ENCODE peak calls at places on chromosomes 7 and 10, in four cellular contexts. One of them, this sample, is unnamed.
A peak's percentile ranks its signal among the peaks of the same experiment; 100 is the strongest.

GRCh38 chr7:98130959-98131358 is 24.3 kb downstream of the LMTK2 start:
- DNase-seq in fibroblast of mammary gland: no peak
- DNase-seq in body of pancreas: no peak
- DNase-seq in fibroblast of the aortic adventitia: peak; percentile 29
- DNase-seq in this sample: peak; percentile 39

GRCh38 chr7:87223666-87224065 is 4.1 kb upstream of the TMEM243 start:
- DNase-seq in fibroblast of mammary gland: peak; percentile 39
- DNase-seq in body of pancreas: no peak
- DNase-seq in fibroblast of the aortic adventitia: no peak
- DNase-seq in this sample: no peak

GRCh38 chr7:134184767-134185166 is 57.6 kb downstream of the LRGUK start:
- DNase-seq in fibroblast of mammary gland: peak; percentile 34
- DNase-seq in body of pancreas: peak; percentile 7
- DNase-seq in fibroblast of the aortic adventitia: no peak
- DNase-seq in this sample: peak; percentile 3

GRCh38 chr10:132363376-132363775 is 31.4 kb downstream of the LRRC27 start:
- DNase-seq in fibroblast of mammary gland: no peak
- DNase-seq in body of pancreas: no peak
- DNase-seq in fibroblast of the aortic adventitia: no peak
- DNase-seq in this sample: no peak

GRCh38 chr10:24444337-24444736 is 235.4 kb downstream of the KIAA1217 start:
- DNase-seq in fibroblast of mammary gland: peak; percentile 97
- DNase-seq in body of pancreas: no peak
- DNase-seq in fibroblast of the aortic adventitia: no peak
- DNase-seq in this sample: peak; percentile 74

GRCh38 chr7:132742152-132742551 is 165.9 kb upstream of the PLXNA4 start:
- DNase-seq in fibroblast of mammary gland: peak; percentile 98
- DNase-seq in body of pancreas: peak; percentile 43
- DNase-seq in fibroblast of the aortic adventitia: peak; percentile 100
- DNase-seq in this sample: peak; percentile 30

GRCh38 chr10:697097-697875 is 7.8 kb upstream of the DIP2C start:
- DNase-seq in fibroblast of mammary gland: no peak
- DNase-seq in body of pancreas: no peak
- DNase-seq in fibroblast of the aortic adventitia: no peak
- DNase-seq in this sample: no peak

GRCh38 chr7:82559203-82559805 is 115.7 kb upstream of the CACNA2D1 start:
- DNase-seq in fibroblast of mammary gland: no peak
- DNase-seq in body of pancreas: peak; percentile 46
- DNase-seq in fibroblast of the aortic adventitia: no peak
- DNase-seq in this sample: no peak

GRCh38 chr10:69552268-69552667 is 21.0 kb downstream of the NEUROG3 start:
- DNase-seq in fibroblast of mammary gland: no peak
- DNase-seq in body of pancreas: peak; percentile 17
- DNase-seq in fibroblast of the aortic adventitia: no peak
- DNase-seq in this sample: no peak

GRCh38 chr10:130425881-130426435 is 289.8 kb downstream of the GLRX3 start:
- DNase-seq in fibroblast of mammary gland: no peak
- DNase-seq in body of pancreas: no peak
- DNase-seq in fibroblast of the aortic adventitia: no peak
- DNase-seq in this sample: no peak

GRCh38 chr10:110175406-110175805 is 32.0 kb upstream of the MXI1 start:
- DNase-seq in fibroblast of mammary gland: peak; percentile 11
- DNase-seq in body of pancreas: peak; percentile 13
- DNase-seq in fibroblast of the aortic adventitia: peak; percentile 58
- DNase-seq in this sample: no peak

GRCh38 chr10:3339531-3339950 is 167.0 kb upstream of the PITRM1 start:
- DNase-seq in fibroblast of mammary gland: peak; percentile 27
- DNase-seq in body of pancreas: no peak
- DNase-seq in fibroblast of the aortic adventitia: no peak
- DNase-seq in this sample: peak; percentile 28

GRCh38 chr10:29874604-29875269 is 184.6 kb downstream of the JCAD start:
- DNase-seq in fibroblast of mammary gland: no peak
- DNase-seq in body of pancreas: no peak
- DNase-seq in fibroblast of the aortic adventitia: peak; percentile 82
- DNase-seq in this sample: no peak

GRCh38 chr7:47896809-47897423 is 51.4 kb downstream of the PKD1L1 start:
- DNase-seq in fibroblast of mammary gland: no peak
- DNase-seq in body of pancreas: no peak
- DNase-seq in fibroblast of the aortic adventitia: no peak
- DNase-seq in this sample: no peak

GRCh38 chr7:30473393-30473775 is 5.2 kb downstream of the NOD1 start:
- DNase-seq in fibroblast of mammary gland: no peak
- DNase-seq in body of pancreas: no peak
- DNase-seq in fibroblast of the aortic adventitia: no peak
- DNase-seq in this sample: peak; percentile 36

GRCh38 chr7:75630549-75630948 is 108.2 kb downstream of the HIP1 start:
- DNase-seq in fibroblast of mammary gland: no peak
- DNase-seq in body of pancreas: no peak
- DNase-seq in fibroblast of the aortic adventitia: no peak
- DNase-seq in this sample: no peak

GRCh38 chr7:54960517-54960916 is 58.3 kb upstream of the EGFR start:
- DNase-seq in fibroblast of mammary gland: peak; percentile 74
- DNase-seq in body of pancreas: no peak
- DNase-seq in fibroblast of the aortic adventitia: peak; percentile 44
- DNase-seq in this sample: no peak

GRCh38 chr7:31705377-31705776 is 18.4 kb downstream of the PPP1R17 start:
- DNase-seq in fibroblast of mammary gland: no peak
- DNase-seq in body of pancreas: no peak
- DNase-seq in fibroblast of the aortic adventitia: no peak
- DNase-seq in this sample: no peak

GRCh38 chr10:102644066-102644645 is at the start of gene TRIM8:
- DNase-seq in fibroblast of mammary gland: peak; percentile 31
- DNase-seq in body of pancreas: peak; percentile 58
- DNase-seq in fibroblast of the aortic adventitia: no peak
- DNase-seq in this sample: no peak

GRCh38 chr10:86651631-86652331 is 2.6 kb upstream of the OPN4 start:
- DNase-seq in fibroblast of mammary gland: no peak
- DNase-seq in body of pancreas: no peak
- DNase-seq in fibroblast of the aortic adventitia: no peak
- DNase-seq in this sample: no peak

GRCh38 chr10:14039968-14040668 is 290.6 kb downstream of the FRMD4A start:
- DNase-seq in fibroblast of mammary gland: peak; percentile 42
- DNase-seq in body of pancreas: no peak
- DNase-seq in fibroblast of the aortic adventitia: peak; percentile 94
- DNase-seq in this sample: peak; percentile 91

GRCh38 chr7:25790261-25790660 is 361.7 kb upstream of the NFE2L3 start:
- DNase-seq in fibroblast of mammary gland: no peak
- DNase-seq in body of pancreas: no peak
- DNase-seq in fibroblast of the aortic adventitia: no peak
- DNase-seq in this sample: no peak

GRCh38 chr10:100654835-100655759 is 90.3 kb upstream of the PAX2 start:
- DNase-seq in fibroblast of mammary gland: no peak
- DNase-seq in body of pancreas: no peak
- DNase-seq in fibroblast of the aortic adventitia: no peak
- DNase-seq in this sample: no peak

GRCh38 chr10:70918851-70919530 is 30.6 kb upstream of the PCBD1 start:
- DNase-seq in fibroblast of mammary gland: no peak
- DNase-seq in body of pancreas: no peak
- DNase-seq in fibroblast of the aortic adventitia: no peak
- DNase-seq in this sample: no peak

GRCh38 chr10:74994714-74995308 is 116.6 kb upstream of the SAMD8 start:
- DNase-seq in fibroblast of mammary gland: no peak
- DNase-seq in body of pancreas: no peak
- DNase-seq in fibroblast of the aortic adventitia: no peak
- DNase-seq in this sample: no peak

GRCh38 chr10:44513592-44513991 is 128.7 kb upstream of the CXCL12 start:
- DNase-seq in fibroblast of mammary gland: peak; percentile 67
- DNase-seq in body of pancreas: peak; percentile 13
- DNase-seq in fibroblast of the aortic adventitia: peak; percentile 63
- DNase-seq in this sample: peak; percentile 3

GRCh38 chr7:50962962-50963374 is 180.3 kb upstream of the GRB10 start:
- DNase-seq in fibroblast of mammary gland: peak; percentile 54
- DNase-seq in body of pancreas: peak; percentile 89
- DNase-seq in fibroblast of the aortic adventitia: peak; percentile 50
- DNase-seq in this sample: peak; percentile 47

GRCh38 chr10:89032141-89032814 is 41.7 kb downstream of the FAS start:
- DNase-seq in fibroblast of mammary gland: peak; percentile 90
- DNase-seq in body of pancreas: peak; percentile 24
- DNase-seq in fibroblast of the aortic adventitia: peak; percentile 80
- DNase-seq in this sample: peak; percentile 80

GRCh38 chr7:101941481-101942383 is 124.3 kb downstream of the CUX1 start:
- DNase-seq in fibroblast of mammary gland: peak; percentile 82
- DNase-seq in body of pancreas: peak; percentile 45
- DNase-seq in fibroblast of the aortic adventitia: peak; percentile 86
- DNase-seq in this sample: peak; percentile 98

GRCh38 chr7:45580053-45580872 is 6.1 kb downstream of the ADCY1 start:
- DNase-seq in fibroblast of mammary gland: no peak
- DNase-seq in body of pancreas: no peak
- DNase-seq in fibroblast of the aortic adventitia: no peak
- DNase-seq in this sample: no peak
- TF ChIP-seq CTCF in fibroblast of mammary gland: peak; percentile 46
- TF ChIP-seq CTCF in body of pancreas: peak; percentile 14
- TF ChIP-seq CTCF in fibroblast of the aortic adventitia: peak; percentile 20
- TF ChIP-seq CTCF in this sample: peak; percentile 40

GRCh38 chr7:84291756-84292155 is 97.2 kb upstream of the SEMA3A start:
- DNase-seq in fibroblast of mammary gland: no peak
- DNase-seq in body of pancreas: no peak
- DNase-seq in fibroblast of the aortic adventitia: no peak
- DNase-seq in this sample: no peak
- TF ChIP-seq CTCF in fibroblast of mammary gland: no peak
- TF ChIP-seq CTCF in body of pancreas: no peak
- TF ChIP-seq CTCF in fibroblast of the aortic adventitia: no peak
- TF ChIP-seq CTCF in this sample: no peak

GRCh38 chr10:114087655-114088054 is 44.0 kb downstream of the ADRB1 start:
- DNase-seq in fibroblast of mammary gland: no peak
- DNase-seq in body of pancreas: no peak
- DNase-seq in fibroblast of the aortic adventitia: no peak
- DNase-seq in this sample: no peak
- TF ChIP-seq CTCF in fibroblast of mammary gland: no peak
- TF ChIP-seq CTCF in body of pancreas: no peak
- TF ChIP-seq CTCF in fibroblast of the aortic adventitia: no peak
- TF ChIP-seq CTCF in this sample: no peak

GRCh38 chr10:15370741-15371701 is at the start of gene FAM171A1:
- DNase-seq in fibroblast of mammary gland: peak; percentile 18
- DNase-seq in body of pancreas: peak; percentile 74
- DNase-seq in fibroblast of the aortic adventitia: peak; percentile 27
- DNase-seq in this sample: peak; percentile 49
- TF ChIP-seq CTCF in fibroblast of mammary gland: no peak
- TF ChIP-seq CTCF in body of pancreas: peak; percentile 59
- TF ChIP-seq CTCF in fibroblast of the aortic adventitia: peak; percentile 8
- TF ChIP-seq CTCF in this sample: no peak

GRCh38 chr7:158816995-158817394 is 12.3 kb downstream of the ESYT2 start:
- DNase-seq in fibroblast of mammary gland: no peak
- DNase-seq in body of pancreas: no peak
- DNase-seq in fibroblast of the aortic adventitia: no peak
- DNase-seq in this sample: no peak
- TF ChIP-seq CTCF in fibroblast of mammary gland: no peak
- TF ChIP-seq CTCF in body of pancreas: no peak
- TF ChIP-seq CTCF in fibroblast of the aortic adventitia: no peak
- TF ChIP-seq CTCF in this sample: no peak